ENCODE peak calls at places on chromosome 7, in ten cellular contexts. O, F, P, R, T, E, J, Q, B and I are unnamed samples.

GRCh38 chr7:140722254-140722653 is 25.7 kb downstream of the NDUFB2 start:
- DNase-seq in O (no peak), B (no peak), T (no peak), R (no peak), J (no peak), P (no peak), Q (no peak), E (no peak), F (no peak), I (no peak)

GRCh38 chr7:47128719-47129118 is 453.2 kb downstream of the TNS3 start:
- DNase-seq in B (no peak), J (no peak), E (no peak), Q (no peak), T (no peak), R (no peak), O (no peak), F (no peak), P (no peak), I (no peak)

GRCh38 chr7:133770863-133771492 is 356.2 kb upstream of the LRGUK start:
- DNase-seq in O (no peak), B (peak; percentile 68), P (no peak), T (no peak), F (no peak), E (no peak), J (no peak), R (no peak), Q (peak; percentile 53), I (peak; percentile 16)

GRCh38 chr7:44609829-44610228 is 3.4 kb downstream of the OGDH start:
- DNase-seq in F (no peak), E (no peak), T (no peak), P (no peak), B (no peak), O (no peak), J (no peak), R (no peak), Q (no peak), I (no peak)

GRCh38 chr7:149865437-149865836 is 8.3 kb upstream of the ATP6V0E2 start:
- DNase-seq in R (no peak), P (no peak), J (peak; percentile 40), E (no peak), F (no peak), T (peak; percentile 89), B (no peak), O (peak; percentile 36), Q (peak; percentile 14), I (no peak)

GRCh38 chr7:150314639-150315239 is 8.4 kb upstream of the LRRC61 start:
- DNase-seq in F (no peak), B (no peak), J (no peak), P (no peak), E (no peak), Q (no peak), R (no peak), O (no peak), T (no peak), I (no peak)

GRCh38 chr7:143987513-143987912 is 12.6 kb upstream of the OR6B1 start:
- DNase-seq in Q (no peak), R (no peak), E (no peak), O (no peak), P (no peak), T (no peak), J (no peak), B (no peak), F (no peak), I (no peak)

GRCh38 chr7:154906201-154906600 is 96.7 kb downstream of the PAXIP1 start:
- DNase-seq in E (no peak), T (peak; percentile 35), O (no peak), P (no peak), F (no peak), R (peak; percentile 20), Q (no peak), J (no peak), B (no peak), I (no peak)

GRCh38 chr7:1567082-1567771 is 2.6 kb downstream of the PSMG3 start:
- DNase-seq in O (peak; percentile 68), E (peak; percentile 57), B (no peak), F (no peak), J (peak; percentile 55), R (no peak), Q (no peak), T (no peak), P (no peak), I (no peak)

GRCh38 chr7:917255-918117 is 37.0 kb downstream of the ADAP1 start:
- DNase-seq in T (peak; percentile 41), O (no peak), B (no peak), Q (no peak), P (no peak), R (no peak), E (no peak), J (peak; percentile 13), F (no peak), I (no peak)

GRCh38 chr7:101308245-101309085 is 13.1 kb downstream of the IFT22 start:
- DNase-seq in O (peak; percentile 87), J (peak; percentile 85), B (peak; percentile 73), P (no peak), Q (peak; percentile 20), R (peak; percentile 80), E (peak; percentile 53), T (no peak), F (no peak), I (peak; percentile 60)

GRCh38 chr7:33597181-33597580 is 308.2 kb upstream of the BMPER start:
- DNase-seq in F (no peak), J (no peak), O (no peak), B (no peak), Q (no peak), E (no peak), R (no peak), P (no peak), T (no peak), I (no peak)

GRCh38 chr7:54837167-54837566 is 78.2 kb upstream of the SEC61G start:
- DNase-seq in R (no peak), E (no peak), Q (no peak), P (no peak), O (no peak), F (no peak), J (no peak), B (no peak), T (no peak), I (no peak)

GRCh38 chr7:117269417-117269816 is 53.4 kb downstream of the WNT2 start:
- DNase-seq in P (no peak), R (no peak), Q (peak; percentile 76), T (no peak), O (no peak), F (peak; percentile 45), J (no peak), E (no peak), B (no peak), I (no peak)

GRCh38 chr7:106518986-106519385 is 142.0 kb downstream of the CCDC71L start:
- DNase-seq in P (no peak), B (no peak), Q (no peak), O (no peak), J (no peak), F (no peak), R (no peak), E (no peak), T (no peak), I (no peak)

GRCh38 chr7:19069842-19070241 is 47.6 kb downstream of the TWIST1 start:
- DNase-seq in T (no peak), Q (no peak), J (no peak), F (no peak), R (no peak), E (no peak), P (no peak), O (no peak), B (no peak), I (no peak)

GRCh38 chr7:25456467-25457171 is 228.3 kb upstream of the NPVF start:
- DNase-seq in E (peak; percentile 27), R (peak; percentile 33), O (peak; percentile 60), B (no peak), J (peak; percentile 39), Q (no peak), P (no peak), F (no peak), T (no peak), I (peak; percentile 79)

GRCh38 chr7:157675427-157675930 is 338.7 kb downstream of the DNAJB6 start:
- DNase-seq in F (no peak), T (peak; percentile 54), O (peak; percentile 22), Q (no peak), E (no peak), B (no peak), J (no peak), R (no peak), P (no peak), I (no peak)
- H3K27me3 ChIP-seq in F (no peaks in the 10 kb centered on the region), T (no peaks in the 10 kb centered on the region), O (no peaks in the 10 kb centered on the region), Q (no peaks in the 10 kb centered on the region), E (peaks cover 56% of the 10 kb centered on the region), B (peaks cover 39% of the 10 kb centered on the region), J (peaks cover 35% of the 10 kb centered on the region), R (no peaks in the 10 kb centered on the region), P (peaks cover 30% of the 10 kb centered on the region), I (peaks cover 2% of the 10 kb centered on the region)

GRCh38 chr7:92837214-92837749 is 909 bp upstream of the CDK6 start:
- DNase-seq in E (no peak), T (no peak), P (no peak), O (no peak), F (no peak), B (peak; percentile 10), J (no peak), Q (peak; percentile 58), R (peak; percentile 5), I (no peak)
- TF ChIP-seq CTCF in E (no peak), T (no peak), P (no peak), O (no peak), F (no peak), B (no peak), J (no peak), Q (no peak), R (no peak), I (no peak)

DNA sequence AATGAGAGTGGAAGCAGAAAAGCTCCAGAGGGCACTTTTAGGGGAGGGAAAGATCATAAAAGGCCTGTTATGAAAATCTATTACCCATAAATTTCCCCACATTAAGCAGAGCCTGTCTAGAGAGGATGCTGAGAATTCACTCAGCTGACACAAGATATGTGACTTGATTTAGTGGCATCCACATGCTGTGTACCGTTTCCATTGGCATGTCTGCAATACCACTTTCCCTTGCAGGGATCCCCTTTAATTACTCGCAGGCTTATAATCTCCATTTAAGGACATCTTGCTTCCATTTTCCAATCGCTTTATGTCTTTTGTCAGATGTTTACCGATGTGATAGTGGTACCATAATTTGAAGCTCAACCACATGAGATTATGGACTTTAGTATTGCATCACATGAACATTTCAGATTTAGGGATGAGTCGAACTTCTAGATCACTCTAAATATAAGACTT is 69.9 kb upstream of the AGBL3 start:
- DNase-seq in Q (no peak), E (no peak), O (no peak), F (no peak), B (no peak), J (no peak), R (peak; percentile 15), P (no peak), T (no peak), I (no peak)
- TF ChIP-seq POLR2AphosphoS5 in Q (no peak), E (no peak), O (no peak), F (no peak), B (no peak), J (no peak), R (no peak), P (no peak), T (no peak), I (no peak)

DNA sequence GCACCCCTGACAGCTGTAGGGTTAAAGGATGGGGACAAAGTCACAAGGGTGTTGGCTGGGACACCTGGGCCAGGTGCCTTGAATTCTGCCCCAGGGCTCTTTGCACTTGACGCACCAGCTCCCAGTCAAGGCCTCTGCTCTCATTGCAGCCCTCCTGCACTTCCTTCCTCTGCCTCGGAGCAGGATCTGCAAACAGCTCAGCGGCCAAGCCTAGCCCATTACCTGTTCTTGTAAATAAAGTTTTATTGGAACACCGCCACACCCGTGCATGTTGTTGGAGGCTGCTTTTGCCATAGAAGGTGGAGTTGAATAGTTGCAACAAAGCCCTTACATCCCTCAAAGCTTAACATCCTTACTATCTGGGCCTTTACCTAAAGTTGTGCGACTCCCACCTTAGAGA is 483.8 kb upstream of the FOXK1 start:
- DNase-seq in Q (no peak), O (no peak), T (no peak), B (no peak), J (no peak), F (no peak), E (no peak), P (no peak), R (no peak), I (no peak)
- H3K27me3 ChIP-seq in Q (no peaks in the 10 kb centered on the region), O (no peaks in the 10 kb centered on the region), T (no peaks in the 10 kb centered on the region), B (no peaks in the 10 kb centered on the region), J (no peaks in the 10 kb centered on the region), F (no peaks in the 10 kb centered on the region), E (no peaks in the 10 kb centered on the region), P (no peaks in the 10 kb centered on the region), R (no peaks in the 10 kb centered on the region), I (no peaks in the 10 kb centered on the region)